ENCODE peak calls at places on chromosomes 2 and 18, in four cellular contexts. One of them, this sample, is unnamed.

GRCh38 chr2:59567115-59567514 is 986.3 kb downstream of the BCL11A start:
- DNase-seq in Peyer's patch: no peak
- DNase-seq in ovary: no peak
- DNase-seq in keratinocyte: no peak
- DNase-seq in this sample: peak; percentile 31

GRCh38 chr2:183149489-183149888 is 25.2 kb downstream of the NUP35 start:
- DNase-seq in Peyer's patch: no peak
- DNase-seq in ovary: no peak
- DNase-seq in keratinocyte: no peak
- DNase-seq in this sample: no peak

GRCh38 chr2:164840458-164840929 is 1.1 kb downstream of the COBLL1 start:
- DNase-seq in Peyer's patch: peak; percentile 77
- DNase-seq in ovary: peak; percentile 49
- DNase-seq in keratinocyte: no peak
- DNase-seq in this sample: peak; percentile 92

GRCh38 chr2:240913810-240914644 is 7.9 kb downstream of the CROCC2 start:
- DNase-seq in Peyer's patch: peak; percentile 51
- DNase-seq in ovary: peak; percentile 81
- DNase-seq in keratinocyte: no peak
- DNase-seq in this sample: peak; percentile 93

GRCh38 chr18:44758821-44759624 is 78.3 kb downstream of the SETBP1 start:
- DNase-seq in Peyer's patch: peak; percentile 58
- DNase-seq in ovary: no peak
- DNase-seq in keratinocyte: no peak
- DNase-seq in this sample: no peak

GRCh38 chr2:8737571-8738175 is 55.8 kb downstream of the ID2 start:
- DNase-seq in Peyer's patch: no peak
- DNase-seq in ovary: no peak
- DNase-seq in keratinocyte: no peak
- DNase-seq in this sample: no peak

GRCh38 chr2:155815851-155816250 is 516.7 kb downstream of the NR4A2 start:
- DNase-seq in Peyer's patch: no peak
- DNase-seq in ovary: no peak
- DNase-seq in keratinocyte: no peak
- DNase-seq in this sample: no peak

GRCh38 chr2:98935111-98935770 is 784 bp downstream of the CRACDL start:
- DNase-seq in Peyer's patch: no peak
- DNase-seq in ovary: no peak
- DNase-seq in keratinocyte: no peak
- DNase-seq in this sample: no peak

GRCh38 chr2:111178296-111178695 is 57.6 kb downstream of the BCL2L11 start:
- DNase-seq in Peyer's patch: no peak
- DNase-seq in ovary: no peak
- DNase-seq in keratinocyte: no peak
- DNase-seq in this sample: no peak

GRCh38 chr2:181123798-181124217 is 143.4 kb downstream of the UBE2E3 start:
- DNase-seq in Peyer's patch: peak; percentile 35
- DNase-seq in ovary: no peak
- DNase-seq in keratinocyte: no peak
- DNase-seq in this sample: no peak

GRCh38 chr2:226600184-226600583 is 199.4 kb downstream of the IRS1 start:
- DNase-seq in Peyer's patch: no peak
- DNase-seq in ovary: no peak
- DNase-seq in keratinocyte: no peak
- DNase-seq in this sample: no peak

GRCh38 chr2:68936462-68936861 is 16.2 kb downstream of the GKN2 start:
- DNase-seq in Peyer's patch: no peak
- DNase-seq in ovary: no peak
- DNase-seq in keratinocyte: peak; percentile 56
- DNase-seq in this sample: peak; percentile 17

GRCh38 chr18:9965711-9966624 is 52.2 kb downstream of the VAPA start:
- DNase-seq in Peyer's patch: no peak
- DNase-seq in ovary: no peak
- DNase-seq in keratinocyte: no peak
- DNase-seq in this sample: no peak

GRCh38 chr2:231707625-231708049 is 688 bp upstream of the PTMA start:
- DNase-seq in Peyer's patch: peak; percentile 50
- DNase-seq in ovary: peak; percentile 81
- DNase-seq in keratinocyte: no peak
- DNase-seq in this sample: no peak

GRCh38 chr2:36277146-36277808 is 78.3 kb upstream of the CRIM1 start:
- DNase-seq in Peyer's patch: no peak
- DNase-seq in ovary: no peak
- DNase-seq in keratinocyte: peak; percentile 69
- DNase-seq in this sample: no peak

GRCh38 chr2:36539631-36540030 is 58.3 kb downstream of the FEZ2 start:
- DNase-seq in Peyer's patch: no peak
- DNase-seq in ovary: no peak
- DNase-seq in keratinocyte: no peak
- DNase-seq in this sample: no peak

GRCh38 chr2:204050681-204051080 is 114.1 kb downstream of the ICOS start:
- DNase-seq in Peyer's patch: no peak
- DNase-seq in ovary: no peak
- DNase-seq in keratinocyte: no peak
- DNase-seq in this sample: no peak

GRCh38 chr18:45379903-45380302 is 235.4 kb upstream of the SLC14A2 start:
- DNase-seq in Peyer's patch: no peak
- DNase-seq in ovary: no peak
- DNase-seq in keratinocyte: no peak
- DNase-seq in this sample: no peak

GRCh38 chr2:163667064-163667887 is 68.5 kb downstream of the FIGN start:
- DNase-seq in Peyer's patch: no peak
- DNase-seq in ovary: no peak
- DNase-seq in keratinocyte: no peak
- DNase-seq in this sample: no peak

GRCh38 chr2:233049194-233049761 is 10.9 kb upstream of the INPP5D start:
- DNase-seq in Peyer's patch: no peak
- DNase-seq in ovary: no peak
- DNase-seq in keratinocyte: no peak
- DNase-seq in this sample: no peak

GRCh38 chr2:199100326-199101110 is 357.2 kb downstream of the SATB2 start:
- DNase-seq in Peyer's patch: no peak
- DNase-seq in ovary: no peak
- DNase-seq in keratinocyte: no peak
- DNase-seq in this sample: no peak

GRCh38 chr18:78069784-78070664 is 820.4 kb downstream of the GALR1 start:
- DNase-seq in Peyer's patch: no peak
- DNase-seq in ovary: no peak
- DNase-seq in keratinocyte: no peak
- DNase-seq in this sample: peak; percentile 45

GRCh38 chr2:44137872-44138551 is 30.7 kb upstream of the PPM1B start:
- DNase-seq in Peyer's patch: no peak
- DNase-seq in ovary: no peak
- DNase-seq in keratinocyte: no peak
- DNase-seq in this sample: no peak

GRCh38 chr2:37768491-37768925 is 97.1 kb upstream of the CDC42EP3 start:
- DNase-seq in Peyer's patch: no peak
- DNase-seq in ovary: peak; percentile 33
- DNase-seq in keratinocyte: no peak
- DNase-seq in this sample: no peak

GRCh38 chr2:189018636-189019035 is 44.5 kb downstream of the COL3A1 start:
- DNase-seq in Peyer's patch: no peak
- DNase-seq in ovary: no peak
- DNase-seq in keratinocyte: no peak
- DNase-seq in this sample: no peak

GRCh38 chr2:225765845-225766244 is 366.3 kb downstream of the NYAP2 start:
- DNase-seq in Peyer's patch: no peak
- DNase-seq in ovary: no peak
- DNase-seq in keratinocyte: no peak
- DNase-seq in this sample: no peak

GRCh38 chr2:120238728-120239487 is 13.7 kb upstream of the RALB start:
- DNase-seq in Peyer's patch: no peak
- DNase-seq in ovary: peak; percentile 38
- DNase-seq in keratinocyte: no peak
- DNase-seq in this sample: no peak

GRCh38 chr18:31661965-31662364 is 22.4 kb downstream of the B4GALT6 start:
- DNase-seq in Peyer's patch: no peak
- DNase-seq in ovary: no peak
- DNase-seq in keratinocyte: no peak
- DNase-seq in this sample: no peak

GRCh38 chr2:101956465-101957030 is 35.2 kb upstream of the IL1R2 start:
- DNase-seq in Peyer's patch: no peak
- DNase-seq in ovary: no peak
- DNase-seq in keratinocyte: no peak
- DNase-seq in this sample: no peak

GRCh38 chr2:70240599-70240998 is 7.8 kb downstream of the TIA1 start:
- DNase-seq in Peyer's patch: no peak
- DNase-seq in ovary: no peak
- DNase-seq in keratinocyte: no peak
- DNase-seq in this sample: no peak

GRCh38 chr2:212777020-212777491 is 238.5 kb upstream of the ERBB4 start:
- DNase-seq in Peyer's patch: no peak
- DNase-seq in ovary: no peak
- DNase-seq in keratinocyte: peak; percentile 7
- DNase-seq in this sample: no peak

GRCh38 chr2:166485558-166486193 is 8.4 kb downstream of the SCN7A start:
- DNase-seq in Peyer's patch: no peak
- DNase-seq in ovary: peak; percentile 57
- DNase-seq in keratinocyte: no peak
- DNase-seq in this sample: no peak

GRCh38 chr2:85768713-85769112 is 14.9 kb downstream of the ATOH8 start:
- DNase-seq in Peyer's patch: no peak
- DNase-seq in ovary: peak; percentile 87
- DNase-seq in keratinocyte: no peak
- DNase-seq in this sample: no peak

GRCh38 chr2:158486150-158486969 is 29.6 kb downstream of the PKP4 start:
- DNase-seq in Peyer's patch: no peak
- DNase-seq in ovary: no peak
- DNase-seq in keratinocyte: no peak
- DNase-seq in this sample: no peak

GRCh38 chr2:132632000-132632649 is 37.9 kb downstream of the LYPD1 start:
- DNase-seq in Peyer's patch: no peak
- DNase-seq in ovary: no peak
- DNase-seq in keratinocyte: no peak
- DNase-seq in this sample: no peak

GRCh38 chr18:22705328-22705727 is 227.8 kb upstream of the RBBP8 start:
- DNase-seq in Peyer's patch: no peak
- DNase-seq in ovary: no peak
- DNase-seq in keratinocyte: no peak
- DNase-seq in this sample: no peak

GRCh38 chr18:63223837-63224236 is 95.7 kb downstream of the BCL2 start:
- DNase-seq in Peyer's patch: no peak
- DNase-seq in ovary: no peak
- DNase-seq in keratinocyte: no peak
- DNase-seq in this sample: no peak

GRCh38 chr18:63225434-63225833 is 94.1 kb downstream of the BCL2 start:
- DNase-seq in Peyer's patch: no peak
- DNase-seq in ovary: no peak
- DNase-seq in keratinocyte: no peak
- DNase-seq in this sample: no peak

GRCh38 chr18:63220903-63221302 is 98.7 kb downstream of the BCL2 start:
- DNase-seq in Peyer's patch: no peak
- DNase-seq in ovary: no peak
- DNase-seq in keratinocyte: no peak
- DNase-seq in this sample: no peak

DNA sequence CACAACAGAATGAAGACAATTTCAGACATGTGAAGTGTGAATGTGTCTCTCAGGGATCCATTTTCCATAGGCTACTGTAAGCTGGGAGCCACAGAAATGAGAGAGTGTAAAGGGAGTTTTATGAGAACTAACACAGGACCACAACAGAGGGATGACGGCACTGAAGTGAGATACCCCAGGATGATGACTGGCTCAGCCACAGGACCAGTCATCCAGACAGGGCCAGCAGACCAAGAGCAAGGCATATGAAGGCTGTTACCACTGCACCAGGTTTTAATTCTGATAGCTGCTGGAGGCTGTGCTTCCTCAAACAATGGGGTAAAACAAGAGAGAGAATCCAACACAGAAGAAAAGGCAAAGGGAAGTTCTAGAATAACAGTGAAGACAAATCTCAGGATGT is 95.0 kb downstream of the BCL2 start:
- DNase-seq in Peyer's patch: no peak
- DNase-seq in ovary: no peak
- DNase-seq in keratinocyte: no peak
- DNase-seq in this sample: no peak
- H3K4me1 ChIP-seq in Peyer's patch: no peaks in the 10 kb centered on the region
- H3K4me1 ChIP-seq in ovary: peaks cover 4% of the 10 kb centered on the region
- H3K4me1 ChIP-seq in keratinocyte: no peaks in the 10 kb centered on the region
- H3K4me1 ChIP-seq in this sample: no peaks in the 10 kb centered on the region

GRCh38 chr2:191217580-191217979 is 27.6 kb upstream of the MYO1B start:
- DNase-seq in Peyer's patch: no peak
- DNase-seq in ovary: no peak
- DNase-seq in keratinocyte: no peak
- DNase-seq in this sample: no peak
- H3K4me1 ChIP-seq in Peyer's patch: no peaks in the 10 kb centered on the region
- H3K4me1 ChIP-seq in ovary: no peaks in the 10 kb centered on the region
- H3K4me1 ChIP-seq in keratinocyte: peaks cover 44% of the 10 kb centered on the region
- H3K4me1 ChIP-seq in this sample: peaks cover 25% of the 10 kb centered on the region

DNA sequence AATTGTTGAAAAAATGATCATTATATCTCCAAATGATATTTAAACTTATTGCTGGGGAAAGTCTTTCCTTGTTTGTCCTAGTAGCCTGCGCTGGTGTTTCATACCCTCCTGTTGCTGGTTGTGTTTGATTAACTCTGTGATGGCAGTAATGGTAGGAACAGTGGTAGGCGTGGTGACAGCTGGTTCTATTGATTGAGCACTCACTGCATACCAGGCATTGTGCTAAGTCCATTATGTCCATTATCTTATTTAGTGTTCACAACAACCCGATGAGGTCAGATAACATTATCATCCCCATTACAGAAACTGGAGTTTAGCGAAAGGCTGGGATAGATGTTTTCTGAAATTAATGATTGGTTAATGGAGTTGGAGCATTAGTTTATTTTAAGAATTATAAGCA is 77.8 kb upstream of the STON1 start:
- DNase-seq in Peyer's patch: no peak
- DNase-seq in ovary: no peak
- DNase-seq in keratinocyte: no peak
- DNase-seq in this sample: no peak
- H3K4me1 ChIP-seq in Peyer's patch: no peaks in the 10 kb centered on the region
- H3K4me1 ChIP-seq in ovary: peaks cover 3% of the 10 kb centered on the region
- H3K4me1 ChIP-seq in keratinocyte: peaks cover 9% of the 10 kb centered on the region
- H3K4me1 ChIP-seq in this sample: peaks cover 17% of the 10 kb centered on the region

GRCh38 chr2:20672191-20672951 is 5.4 kb downstream of the GDF7 start:
- DNase-seq in Peyer's patch: no peak
- DNase-seq in ovary: no peak
- DNase-seq in keratinocyte: no peak
- DNase-seq in this sample: peak; percentile 56
- H3K4me1 ChIP-seq in Peyer's patch: peaks cover 4% of the 10 kb centered on the region
- H3K4me1 ChIP-seq in ovary: peaks cover 4% of the 10 kb centered on the region
- H3K4me1 ChIP-seq in keratinocyte: no peaks in the 10 kb centered on the region
- H3K4me1 ChIP-seq in this sample: peaks cover 18% of the 10 kb centered on the region

DNA sequence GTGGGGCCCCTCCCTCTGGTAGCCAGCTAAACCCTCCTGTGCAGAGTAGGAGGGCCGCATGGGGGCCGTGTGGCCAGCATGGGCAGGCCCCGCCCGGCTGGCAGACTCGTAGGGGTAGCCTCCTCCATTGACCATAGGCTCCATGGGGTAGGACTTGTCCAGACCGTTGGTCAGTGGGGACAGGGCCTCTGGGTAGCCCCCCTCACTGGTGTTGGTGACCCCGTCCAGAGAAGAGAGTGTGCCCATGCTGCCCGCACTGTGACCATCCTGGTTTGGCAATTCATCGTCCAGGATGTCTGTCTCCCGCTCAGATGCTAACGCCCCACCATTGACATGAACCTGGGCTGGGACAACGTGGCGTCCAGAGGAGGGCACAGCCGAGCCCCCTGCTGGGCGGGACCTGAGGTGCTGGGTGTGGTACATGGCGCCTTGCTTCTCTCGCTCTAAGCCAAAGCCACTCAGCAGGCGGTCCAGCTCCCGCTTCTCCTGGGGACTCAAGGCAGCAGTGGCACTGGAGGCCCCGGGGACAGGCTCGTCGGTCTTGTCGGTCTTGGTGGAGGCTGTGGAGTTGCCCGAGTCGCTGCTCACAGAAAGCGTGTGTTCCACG is 154.3 kb downstream of the TNS1 start:
- DNase-seq in Peyer's patch: no peak
- DNase-seq in ovary: no peak
- DNase-seq in keratinocyte: no peak
- DNase-seq in this sample: peak; percentile 64
- H3K4me1 ChIP-seq in Peyer's patch: no peaks in the 10 kb centered on the region
- H3K4me1 ChIP-seq in ovary: peaks cover 31% of the 10 kb centered on the region
- H3K4me1 ChIP-seq in keratinocyte: peaks cover 43% of the 10 kb centered on the region
- H3K4me1 ChIP-seq in this sample: peaks cover 52% of the 10 kb centered on the region